ENCODE peak calls at places on chromosome 12, in six cellular contexts. Z is mesothelial cell of epicardium, M is sigmoid colon, L is lung, D is GM13977, E is fibroblast of pulmonary artery. W is an unnamed sample.

GRCh38 chr12:104520242-104520900 is 63.6 kb downstream of the CHST11 start:
- DNase-seq in Z (no peak), D (no peak), M (no peak), L (no peak), E (peak), W (peak)

GRCh38 chr12:90970471-90970870 is 15.5 kb upstream of the CCER1 start:
- DNase-seq in L (no peak), D (no peak), Z (no peak), E (no peak), M (no peak), W (no peak)

GRCh38 chr12:25364529-25365339 is 114.0 kb upstream of the KRAS start:
- DNase-seq in L (no peak), D (peak), Z (no peak), E (no peak), M (no peak), W (peak)

GRCh38 chr12:104805186-104805585 is 152.9 kb downstream of the SLC41A2 start:
- DNase-seq in E (peak), D (no peak), Z (no peak), L (no peak), M (no peak), W (no peak)

GRCh38 chr12:13175499-13175898 is 21.0 kb upstream of the EMP1 start:
- DNase-seq in D (no peak), E (no peak), M (no peak), L (no peak), Z (no peak), W (no peak)

GRCh38 chr12:11576104-11576503 is 73.4 kb upstream of the ETV6 start:
- DNase-seq in E (peak), L (no peak), D (no peak), M (peak), Z (no peak), W (no peak)

GRCh38 chr12:5794156-5794555 is 150.9 kb downstream of the ANO2 start:
- DNase-seq in D (no peak), L (no peak), M (no peak), Z (no peak), E (no peak), W (no peak)

GRCh38 chr12:94768398-94769039 is 118.2 kb upstream of the TMCC3 start:
- DNase-seq in D (no peak), Z (no peak), M (no peak), E (no peak), L (no peak), W (no peak)

GRCh38 chr12:127292736-127293135 is 974.2 kb upstream of the TMEM132C start:
- DNase-seq in E (no peak), L (no peak), Z (no peak), D (no peak), M (no peak), W (no peak)

GRCh38 chr12:65666876-65667275 is 157.4 kb upstream of the HMGA2 start:
- DNase-seq in Z (no peak), M (no peak), D (no peak), E (no peak), L (no peak), W (peak)

GRCh38 chr12:85057370-85057963 is 21.3 kb downstream of the LRRIQ1 start:
- DNase-seq in E (peak), D (peak), M (no peak), Z (no peak), L (no peak), W (peak)

GRCh38 chr12:115774148-115774905 is 503.2 kb downstream of the MED13L start:
- DNase-seq in E (no peak), Z (no peak), L (no peak), D (no peak), M (no peak), W (no peak)

GRCh38 chr12:12582193-12582881 is 19.7 kb upstream of the DUSP16 start:
- DNase-seq in M (no peak), Z (no peak), E (no peak), L (no peak), D (no peak), W (peak)

GRCh38 chr12:108612788-108613282 is 15.0 kb upstream of the TMEM119 start:
- DNase-seq in M (no peak), E (no peak), Z (no peak), D (no peak), L (no peak), W (no peak)

GRCh38 chr12:11621797-11622423 is 27.6 kb upstream of the ETV6 start:
- DNase-seq in L (no peak), M (no peak), Z (no peak), E (peak), D (no peak), W (no peak)

GRCh38 chr12:80769553-80770140 is 52.9 kb downstream of the MYF5 start:
- DNase-seq in L (no peak), Z (no peak), D (no peak), E (no peak), M (no peak), W (no peak)
- TF ChIP-seq CTCF in L (no peak), Z (no peak), D (no peak), E (no peak), M (no peak), W (no peak)

GRCh38 chr12:101792046-101792931 is 38.5 kb downstream of the GNPTAB start:
- DNase-seq in M (no peak), E (no peak), D (no peak), L (no peak), Z (no peak), W (no peak)
- TF ChIP-seq CTCF in M (peak), E (peak), D (peak), L (no peak), Z (no peak), W (no peak)

DNA sequence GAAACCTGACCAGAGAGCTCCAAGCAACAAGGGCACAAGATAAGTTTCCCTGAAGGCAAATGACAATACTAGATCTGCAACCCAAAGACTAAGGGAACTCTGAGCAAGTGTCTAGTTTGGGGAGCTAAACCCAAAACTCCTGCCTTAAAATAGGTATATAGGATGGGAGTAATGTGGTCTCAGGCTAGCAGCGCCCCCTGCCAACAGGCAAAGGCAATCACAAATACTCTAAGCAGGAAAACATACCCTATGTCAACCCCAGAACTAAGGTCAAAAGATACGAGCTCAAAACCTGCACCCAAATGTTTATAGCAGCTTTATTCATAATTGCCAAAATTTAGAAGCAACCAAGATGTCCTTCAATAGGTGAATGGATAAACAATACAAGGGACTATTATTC is 218.8 kb downstream of the ITPR2 start:
- DNase-seq in Z (no peak), L (no peak), D (no peak), M (no peak), E (peak), W (peak)
- TF ChIP-seq CTCF in Z (peak), L (no peak), D (peak), M (no peak), E (peak), W (peak)

DNA sequence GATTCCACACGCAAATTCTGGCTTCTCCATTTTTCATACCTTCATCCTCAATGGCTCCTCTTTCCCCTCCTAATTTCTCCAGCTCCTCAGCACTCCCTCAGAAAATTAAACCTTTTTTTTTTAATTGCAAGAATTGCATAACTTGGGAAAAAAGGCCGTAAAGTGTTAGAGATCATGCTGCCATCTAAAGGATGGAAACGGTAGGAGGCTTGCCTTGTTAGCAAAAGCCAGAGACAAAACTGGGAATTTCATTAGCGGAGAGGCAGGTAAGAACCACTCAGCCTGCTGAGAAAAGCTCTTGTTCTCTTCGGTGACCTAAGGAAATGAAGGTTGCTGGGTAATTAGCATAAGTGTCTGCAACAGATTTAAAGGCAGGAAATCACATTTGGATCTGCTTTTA is 204.3 kb downstream of the AEBP2 start:
- DNase-seq in M (no peak), Z (no peak), L (no peak), D (no peak), E (peak), W (no peak)
- TF ChIP-seq CTCF in M (peak), Z (no peak), L (no peak), D (no peak), E (peak), W (no peak)

DNA sequence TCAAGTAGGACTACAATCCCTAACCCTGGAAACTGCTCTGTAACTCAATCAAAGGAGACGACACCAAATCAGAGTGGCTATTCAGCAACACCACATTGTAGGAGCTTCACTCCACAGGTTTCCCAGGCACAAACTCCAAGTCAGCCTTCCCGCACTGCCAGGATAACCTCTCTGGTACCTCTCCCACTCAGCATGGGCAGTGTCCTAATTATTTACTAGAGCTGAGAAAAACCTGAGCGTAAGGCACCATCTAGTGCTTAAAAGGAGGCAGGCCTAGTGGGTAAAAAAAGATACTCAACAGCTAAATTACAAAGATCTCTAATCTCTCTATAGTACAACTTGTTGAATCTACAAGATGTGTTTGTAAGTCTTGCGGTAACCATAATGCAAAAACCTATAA is 36.1 kb downstream of the PARP11 start:
- DNase-seq in Z (no peak), E (no peak), M (no peak), D (peak), L (no peak), W (peak)
- TF ChIP-seq CTCF in Z (no peak), E (no peak), M (no peak), D (peak), L (no peak), W (no peak)

DNA sequence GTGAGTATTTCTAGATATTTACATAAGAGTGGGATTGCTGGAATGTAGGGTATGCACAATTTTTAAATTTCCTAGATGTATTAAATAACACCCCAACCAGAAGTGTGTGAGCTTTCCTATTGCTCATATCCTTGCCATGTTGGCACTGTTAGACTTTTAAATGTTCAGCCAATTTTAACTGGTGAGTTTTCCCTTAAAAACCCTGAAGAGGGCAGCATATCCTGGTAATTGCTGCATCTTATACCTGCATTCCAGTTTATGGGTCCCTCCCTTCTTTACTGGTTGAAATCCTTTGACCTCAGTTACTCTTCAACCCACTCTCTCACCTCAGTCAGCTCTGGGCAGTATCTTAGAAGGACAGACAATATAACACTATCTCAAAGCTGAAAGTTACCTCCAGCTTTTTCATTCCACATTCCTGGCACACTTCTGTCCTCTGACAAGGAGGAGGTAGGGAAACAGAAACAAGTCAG is 270.6 kb downstream of the PAWR start:
- DNase-seq in E (peak), Z (no peak), D (no peak), L (no peak), M (no peak), W (no peak)
- TF ChIP-seq CTCF in E (peak), Z (peak), D (no peak), L (peak), M (no peak), W (no peak)

GRCh38 chr12:47373554-47374150 is 293.9 kb upstream of the AMIGO2 start:
- DNase-seq in D (no peak), M (no peak), Z (no peak), E (no peak), L (no peak), W (no peak)

GRCh38 chr12:47376937-47377336 is 297.2 kb upstream of the AMIGO2 start:
- DNase-seq in D (no peak), Z (no peak), M (no peak), L (no peak), E (peak), W (no peak)

GRCh38 chr12:47378222-47378582 is 298.4 kb upstream of the AMIGO2 start:
- DNase-seq in D (no peak), Z (no peak), L (no peak), M (no peak), E (peak), W (no peak)

GRCh38 chr12:47378907-47379306 is 299.1 kb upstream of the AMIGO2 start:
- DNase-seq in D (no peak), L (no peak), M (no peak), Z (no peak), E (peak), W (no peak)

DNA sequence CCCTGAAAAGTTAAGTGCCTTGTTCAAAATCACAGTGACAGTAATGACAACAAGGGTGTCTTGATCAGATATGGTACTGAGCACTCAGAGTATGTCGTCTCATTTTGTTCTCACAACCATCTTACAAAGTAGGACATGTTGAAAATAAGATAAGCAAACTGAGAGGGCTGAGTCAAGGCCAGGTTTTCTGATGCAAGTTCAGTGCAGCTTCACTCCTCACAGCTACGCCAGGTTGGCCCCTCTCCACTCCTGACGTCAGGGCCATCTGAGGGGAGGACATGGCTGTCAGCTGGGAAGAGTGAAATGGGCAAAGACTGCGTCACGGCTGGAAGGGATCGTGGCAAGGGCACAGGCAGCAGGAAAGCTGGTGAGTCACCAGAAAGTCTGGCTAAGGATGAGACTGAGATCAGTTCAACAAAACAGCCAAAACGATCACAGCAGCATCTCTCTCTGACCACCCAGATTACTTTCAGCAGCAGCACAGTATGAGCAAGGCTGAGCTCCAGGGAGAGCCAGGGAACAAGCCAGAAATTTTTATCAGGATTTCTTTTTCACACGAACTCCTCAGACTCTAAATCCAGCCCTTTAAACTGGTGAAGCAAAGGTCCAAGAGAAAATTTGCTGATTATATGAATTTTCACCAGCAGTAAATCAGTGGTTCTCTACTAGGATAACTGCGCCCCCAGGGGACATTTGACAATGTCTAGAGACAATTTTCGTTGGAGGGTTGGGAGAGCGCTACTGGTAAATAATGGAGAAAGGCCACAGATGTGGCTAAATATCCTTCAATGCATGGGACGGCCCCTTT is 297.9 kb upstream of the AMIGO2 start:
- DNase-seq in Z (no peak), D (no peak), E (peak), M (peak), L (peak), W (no peak)
- TF ChIP-seq CTCF in Z (no peak), D (no peak), E (peak), M (no peak), L (no peak), W (no peak)

DNA sequence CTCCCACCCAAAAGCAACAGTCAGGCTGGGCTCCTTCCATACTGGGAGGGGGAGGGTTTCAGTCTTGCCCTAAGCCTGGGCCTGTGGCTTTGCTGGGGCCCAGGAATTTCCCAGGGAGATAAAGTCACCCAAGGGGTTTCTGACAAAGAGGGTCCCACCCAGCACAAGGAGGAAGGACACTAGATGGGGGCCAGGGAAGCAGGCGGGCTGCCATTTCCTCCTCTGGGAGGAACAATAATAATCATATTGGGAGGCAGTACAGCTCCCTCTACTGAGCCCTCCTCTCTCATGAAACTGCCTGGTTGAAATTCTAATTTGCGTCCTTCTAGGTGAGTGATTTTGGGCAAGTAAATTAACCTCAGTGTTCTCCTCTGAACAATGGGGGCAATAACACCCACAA is 7.9 kb downstream of the SLC8B1 start:
- DNase-seq in D (no peak), E (no peak), L (no peak), Z (no peak), M (no peak), W (no peak)
- TF ChIP-seq CTCF in D (peak), E (peak), L (no peak), Z (no peak), M (no peak), W (no peak)